ENCODE peak calls at places on chromosomes 2 and 18, in eight cellular contexts. One of them, this sample, is unnamed.

GRCh38 chr2:235511187-235511661 is 17.4 kb downstream of the AGAP1 start:
- DNase-seq in GM12865: no peak
- DNase-seq in spleen: no peak
- DNase-seq in RWPE1: peak; percentile 94
- DNase-seq in body of pancreas: peak; percentile 45
- DNase-seq in small intestine: peak; percentile 94
- DNase-seq in substantia nigra: no peak
- DNase-seq in HEK293T: no peak
- DNase-seq in this sample: no peak

GRCh38 chr2:240620149-240620731 is 5.0 kb upstream of the GPR35 start:
- DNase-seq in GM12865: no peak
- DNase-seq in spleen: peak; percentile 74
- DNase-seq in RWPE1: no peak
- DNase-seq in body of pancreas: no peak
- DNase-seq in small intestine: no peak
- DNase-seq in substantia nigra: no peak
- DNase-seq in HEK293T: no peak
- DNase-seq in this sample: no peak

GRCh38 chr2:101987832-101988231 is 3.9 kb upstream of the IL1R2 start:
- DNase-seq in GM12865: no peak
- DNase-seq in spleen: no peak
- DNase-seq in RWPE1: no peak
- DNase-seq in body of pancreas: no peak
- DNase-seq in small intestine: no peak
- DNase-seq in substantia nigra: no peak
- DNase-seq in HEK293T: no peak
- DNase-seq in this sample: no peak

GRCh38 chr2:74768401-74768914 is 65.5 kb upstream of the HK2 start:
- DNase-seq in GM12865: no peak
- DNase-seq in spleen: no peak
- DNase-seq in RWPE1: no peak
- DNase-seq in body of pancreas: no peak
- DNase-seq in small intestine: no peak
- DNase-seq in substantia nigra: no peak
- DNase-seq in HEK293T: no peak
- DNase-seq in this sample: no peak

GRCh38 chr2:207779523-207779922 is 9.8 kb upstream of the FZD5 start:
- DNase-seq in GM12865: no peak
- DNase-seq in spleen: no peak
- DNase-seq in RWPE1: no peak
- DNase-seq in body of pancreas: no peak
- DNase-seq in small intestine: no peak
- DNase-seq in substantia nigra: no peak
- DNase-seq in HEK293T: no peak
- DNase-seq in this sample: peak; percentile 35

GRCh38 chr18:51726614-51727013 is 529.1 kb upstream of the MEX3C start:
- DNase-seq in GM12865: peak; percentile 72
- DNase-seq in spleen: no peak
- DNase-seq in RWPE1: no peak
- DNase-seq in body of pancreas: no peak
- DNase-seq in small intestine: no peak
- DNase-seq in substantia nigra: no peak
- DNase-seq in HEK293T: no peak
- DNase-seq in this sample: no peak

GRCh38 chr2:240839152-240840143 is 19.4 kb upstream of the KIF1A start:
- DNase-seq in GM12865: no peak
- DNase-seq in spleen: peak; percentile 15
- DNase-seq in RWPE1: no peak
- DNase-seq in body of pancreas: no peak
- DNase-seq in small intestine: no peak
- DNase-seq in substantia nigra: no peak
- DNase-seq in HEK293T: no peak
- DNase-seq in this sample: no peak

GRCh38 chr2:240817496-240818292 is 2.3 kb downstream of the KIF1A start:
- DNase-seq in GM12865: no peak
- DNase-seq in spleen: peak; percentile 62
- DNase-seq in RWPE1: no peak
- DNase-seq in body of pancreas: no peak
- DNase-seq in small intestine: no peak
- DNase-seq in substantia nigra: no peak
- DNase-seq in HEK293T: no peak
- DNase-seq in this sample: no peak

GRCh38 chr18:11987527-11987926 is 6.2 kb downstream of the IMPA2 start:
- DNase-seq in GM12865: no peak
- DNase-seq in spleen: no peak
- DNase-seq in RWPE1: no peak
- DNase-seq in body of pancreas: no peak
- DNase-seq in small intestine: no peak
- DNase-seq in substantia nigra: no peak
- DNase-seq in HEK293T: no peak
- DNase-seq in this sample: no peak

GRCh38 chr18:24631238-24632025 is 171.0 kb downstream of the HRH4 start:
- DNase-seq in GM12865: no peak
- DNase-seq in spleen: no peak
- DNase-seq in RWPE1: no peak
- DNase-seq in body of pancreas: no peak
- DNase-seq in small intestine: no peak
- DNase-seq in substantia nigra: no peak
- DNase-seq in HEK293T: no peak
- DNase-seq in this sample: peak; percentile 87

GRCh38 chr18:12293831-12294230 is 14.2 kb upstream of the TUBB6 start:
- DNase-seq in GM12865: no peak
- DNase-seq in spleen: peak; percentile 42
- DNase-seq in RWPE1: no peak
- DNase-seq in body of pancreas: no peak
- DNase-seq in small intestine: no peak
- DNase-seq in substantia nigra: no peak
- DNase-seq in HEK293T: no peak
- DNase-seq in this sample: no peak

GRCh38 chr2:215982465-215982875 is 30.9 kb downstream of the MREG start:
- DNase-seq in GM12865: peak; percentile 85
- DNase-seq in spleen: no peak
- DNase-seq in RWPE1: peak; percentile 93
- DNase-seq in body of pancreas: no peak
- DNase-seq in small intestine: peak; percentile 16
- DNase-seq in substantia nigra: no peak
- DNase-seq in HEK293T: no peak
- DNase-seq in this sample: no peak

GRCh38 chr2:191176801-191177438 is 26.1 kb upstream of the STAT4 start:
- DNase-seq in GM12865: no peak
- DNase-seq in spleen: no peak
- DNase-seq in RWPE1: no peak
- DNase-seq in body of pancreas: no peak
- DNase-seq in small intestine: peak; percentile 19
- DNase-seq in substantia nigra: no peak
- DNase-seq in HEK293T: no peak
- DNase-seq in this sample: no peak

GRCh38 chr2:200944467-200945394 is 18.7 kb downstream of the ORC2 start:
- DNase-seq in GM12865: peak; percentile 21
- DNase-seq in spleen: no peak
- DNase-seq in RWPE1: peak; percentile 72
- DNase-seq in body of pancreas: no peak
- DNase-seq in small intestine: peak; percentile 64
- DNase-seq in substantia nigra: no peak
- DNase-seq in HEK293T: no peak
- DNase-seq in this sample: no peak

GRCh38 chr18:52070295-52070756 is 269.7 kb upstream of the DCC start:
- DNase-seq in GM12865: no peak
- DNase-seq in spleen: no peak
- DNase-seq in RWPE1: no peak
- DNase-seq in body of pancreas: no peak
- DNase-seq in small intestine: peak; percentile 17
- DNase-seq in substantia nigra: no peak
- DNase-seq in HEK293T: no peak
- DNase-seq in this sample: no peak

GRCh38 chr18:57171026-57171425 is 24.1 kb downstream of the BOD1L2 start:
- DNase-seq in GM12865: no peak
- DNase-seq in spleen: no peak
- DNase-seq in RWPE1: no peak
- DNase-seq in body of pancreas: no peak
- DNase-seq in small intestine: no peak
- DNase-seq in substantia nigra: no peak
- DNase-seq in HEK293T: no peak
- DNase-seq in this sample: no peak

GRCh38 chr18:48819276-48819675 is 131.5 kb downstream of the SMAD7 start:
- DNase-seq in GM12865: no peak
- DNase-seq in spleen: peak; percentile 61
- DNase-seq in RWPE1: no peak
- DNase-seq in body of pancreas: peak; percentile 4
- DNase-seq in small intestine: peak; percentile 60
- DNase-seq in substantia nigra: no peak
- DNase-seq in HEK293T: no peak
- DNase-seq in this sample: no peak

This sample was measured in NCI-H82.